ENCODE peak calls at places on chromosomes 16 and 17, in nine cellular contexts. O is mammary epithelial cell; P is fibroblast of the aortic adventitia; S is SJCRH30; R is body of pancreas; D is tibial artery; B is CD8-positive, alpha-beta T cell; T is breast epithelium; L is heart right ventricle. Q is an unnamed sample.

GRCh38 chr16:17397499-17397891 is 73.3 kb downstream of the XYLT1 start:
- DNase-seq in O (no peak), P (peak; percentile 46), S (no peak), R (peak; percentile 57), D (no peak), B (no peak), T (no peak), L (peak; percentile 32), Q (peak; percentile 69)

GRCh38 chr16:27355610-27356009 is 41.8 kb downstream of the IL4R start:
- DNase-seq in O (no peak), P (peak; percentile 32), S (peak; percentile 25), R (peak; percentile 34), D (peak; percentile 78), B (no peak), T (no peak), L (peak; percentile 43), Q (peak; percentile 53)

GRCh38 chr16:89448656-89449055 is 41.7 kb downstream of the ANKRD11 start:
- DNase-seq in O (no peak), P (no peak), S (no peak), R (peak; percentile 73), D (no peak), B (no peak), T (no peak), L (peak; percentile 50), Q (no peak)

GRCh38 chr17:57519199-57519598 is 225.9 kb downstream of the CCDC182 start:
- DNase-seq in O (peak; percentile 17), P (peak; percentile 63), S (peak; percentile 33), R (no peak), D (no peak), B (no peak), T (peak; percentile 23), L (no peak), Q (peak; percentile 19)

GRCh38 chr17:38658741-38659345 is 15.9 kb downstream of the EPOP start:
- DNase-seq in O (no peak), P (no peak), S (no peak), R (no peak), D (peak; percentile 54), B (no peak), T (no peak), L (no peak), Q (no peak)

GRCh38 chr17:35726609-35727460 is 4.6 kb upstream of the RASL10B start:
- DNase-seq in O (peak; percentile 49), P (peak; percentile 77), S (peak; percentile 96), R (peak; percentile 66), D (no peak), B (no peak), T (no peak), L (peak; percentile 41), Q (peak; percentile 91)

GRCh38 chr17:28008526-28008925 is 34.0 kb upstream of the NLK start:
- DNase-seq in O (peak; percentile 60), P (peak; percentile 66), S (peak; percentile 61), R (peak; percentile 78), D (no peak), B (no peak), T (no peak), L (peak; percentile 34), Q (peak; percentile 76)

GRCh38 chr17:48749621-48750553 is 21.3 kb upstream of the HOXB13 start:
- DNase-seq in O (no peak), P (no peak), S (no peak), R (no peak), D (no peak), B (no peak), T (no peak), L (no peak), Q (no peak)

GRCh38 chr17:49217651-49218413 is 7.3 kb downstream of the ABI3 start:
- DNase-seq in O (no peak), P (no peak), S (no peak), R (peak; percentile 16), D (peak; percentile 81), B (peak; percentile 83), T (no peak), L (peak; percentile 53), Q (no peak)

GRCh38 chr16:2720063-2720455 is at the start of gene PRSS27:
- DNase-seq in O (no peak), P (no peak), S (no peak), R (no peak), D (peak; percentile 59), B (no peak), T (peak; percentile 28), L (no peak), Q (no peak)

GRCh38 chr16:86383488-86384262 is 126.7 kb upstream of the FOXF1 start:
- DNase-seq in O (no peak), P (peak; percentile 89), S (no peak), R (peak; percentile 14), D (no peak), B (no peak), T (no peak), L (no peak), Q (peak; percentile 90)

GRCh38 chr16:81723098-81723723 is 55.9 kb upstream of the PLCG2 start:
- DNase-seq in O (peak; percentile 73), P (peak; percentile 88), S (peak; percentile 54), R (peak; percentile 30), D (no peak), B (peak; percentile 58), T (no peak), L (peak; percentile 75), Q (peak; percentile 88)

GRCh38 chr17:72004476-72005331 is 116.1 kb upstream of the SOX9 start:
- DNase-seq in O (no peak), P (no peak), S (no peak), R (no peak), D (no peak), B (no peak), T (no peak), L (no peak), Q (peak; percentile 2)

GRCh38 chr17:27506348-27507218 is 50.3 kb downstream of the KSR1 start:
- DNase-seq in O (no peak), P (no peak), S (peak; percentile 44), R (no peak), D (no peak), B (no peak), T (no peak), L (no peak), Q (peak; percentile 18)

GRCh38 chr16:27632267-27632666 is 82.3 kb downstream of the KATNIP start:
- DNase-seq in O (no peak), P (no peak), S (no peak), R (no peak), D (no peak), B (no peak), T (no peak), L (no peak), Q (no peak)

GRCh38 chr17:27242951-27243350 is 51.0 kb upstream of the WSB1 start:
- DNase-seq in O (no peak), P (no peak), S (no peak), R (no peak), D (no peak), B (no peak), T (no peak), L (no peak), Q (no peak)

GRCh38 chr16:58024673-58025350 is 742 bp upstream of the MMP15 start:
- DNase-seq in O (no peak), P (no peak), S (no peak), R (peak; percentile 81), D (no peak), B (peak; percentile 56), T (no peak), L (no peak), Q (peak; percentile 21)

DNA sequence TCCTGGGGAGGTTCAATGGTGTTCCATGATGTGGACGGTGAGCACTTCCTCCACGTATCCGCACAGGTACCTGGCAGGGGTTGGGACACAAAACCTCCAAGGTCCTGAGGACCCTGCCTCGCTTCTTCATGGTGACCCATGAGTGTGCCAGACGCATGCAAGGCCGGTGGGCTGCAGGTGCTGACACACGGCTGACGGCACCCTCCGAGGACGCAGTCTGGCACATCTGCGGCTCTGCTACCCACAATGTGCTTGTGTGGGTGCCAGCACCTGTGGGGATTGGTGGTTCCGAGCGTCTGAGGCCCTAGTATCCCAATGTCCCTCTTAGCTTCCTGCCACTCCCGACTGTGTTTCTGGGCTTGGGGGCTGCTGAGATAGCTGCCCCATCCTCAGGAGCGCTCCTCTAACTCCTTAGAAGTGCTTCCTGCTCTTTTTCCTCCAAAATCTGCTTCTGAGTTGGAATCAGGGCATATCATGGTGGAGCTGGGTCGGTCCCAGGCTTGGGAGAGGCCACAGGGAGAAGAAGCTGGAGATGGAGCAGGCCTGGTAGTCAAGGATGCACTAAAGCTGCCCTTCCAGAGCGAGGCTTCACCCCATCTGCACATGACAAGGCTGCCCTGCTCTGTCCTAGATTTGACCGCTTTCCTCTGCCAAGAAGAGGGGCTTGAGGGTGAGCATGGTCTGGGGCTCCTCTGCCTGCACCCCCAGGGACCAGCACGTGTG is 1.6 kb downstream of the CYGB start:
- DNase-seq in O (no peak), P (no peak), S (no peak), R (no peak), D (no peak), B (no peak), T (no peak), L (no peak), Q (no peak)
- H3K4me3 ChIP-seq in O (no peak overlapping the region), P (no peak overlapping the region), S (no peak overlapping the region), R (no peak overlapping the region), D (no peak overlapping the region), B (no peak overlapping the region), T (peak overlapping the region; percentile 86), L (no peak overlapping the region), Q (peak overlapping the region; percentile 66)

DNA sequence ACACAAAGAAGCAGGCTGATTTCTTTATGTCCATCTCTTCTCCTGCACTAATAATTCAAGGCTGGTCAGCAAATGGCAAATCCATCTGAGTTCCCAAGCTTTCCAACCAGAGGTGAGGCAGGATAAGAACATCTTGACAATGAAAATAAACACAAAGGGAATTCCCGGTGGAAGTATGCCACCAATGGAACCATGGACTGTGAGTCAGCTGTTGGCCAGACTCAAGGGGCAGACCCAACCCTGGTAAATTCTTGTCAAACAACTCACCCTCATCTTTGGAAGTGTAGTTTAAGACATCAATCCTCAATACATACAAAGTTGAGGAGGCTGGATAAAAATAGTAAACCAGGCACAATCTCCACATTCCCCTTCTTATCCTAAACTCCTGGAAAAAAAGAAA is 74.3 kb upstream of the CES5A start:
- DNase-seq in O (peak; percentile 68), P (peak; percentile 50), S (no peak), R (no peak), D (no peak), B (no peak), T (no peak), L (no peak), Q (no peak)
- H3K4me3 ChIP-seq in O (no peak overlapping the region), P (no peak overlapping the region), S (no peak overlapping the region), R (no peak overlapping the region), D (no peak overlapping the region), B (no peak overlapping the region), T (no peak overlapping the region), L (no peak overlapping the region), Q (no peak overlapping the region)

GRCh38 chr17:31488982-31489294 is 97.5 kb downstream of the RAB11FIP4 start:
- DNase-seq in O (no peak), P (no peak), S (no peak), R (peak; percentile 32), D (no peak), B (no peak), T (no peak), L (no peak), Q (no peak)
- H3K4me3 ChIP-seq in O (peak overlapping the region; percentile 66), P (no peak overlapping the region), S (no peak overlapping the region), R (no peak overlapping the region), D (peak overlapping the region; percentile 65), B (peak overlapping the region; percentile 83), T (peak overlapping the region; percentile 83), L (no peak overlapping the region), Q (no peak overlapping the region)

DNA sequence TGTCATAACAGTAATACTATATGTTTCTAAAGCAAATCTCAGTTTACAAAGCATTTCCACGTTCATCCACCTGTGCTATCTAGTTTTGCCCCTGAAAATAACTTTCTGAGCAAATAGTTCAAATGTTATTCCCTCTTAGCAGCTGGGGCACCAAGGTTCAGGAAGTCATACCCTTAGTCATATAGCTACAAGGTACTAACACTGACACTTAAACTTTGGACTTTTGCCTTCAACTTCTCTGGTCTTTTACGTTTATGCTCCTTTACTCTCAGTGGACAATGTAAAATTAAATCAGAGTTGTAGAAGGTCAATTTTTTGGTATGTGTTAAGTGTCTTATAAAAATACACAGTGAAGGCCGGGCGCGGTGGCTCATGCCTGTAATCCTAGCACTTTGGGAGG is 33.0 kb downstream of the COX11 start:
- DNase-seq in O (no peak), P (no peak), S (no peak), R (no peak), D (no peak), B (no peak), T (no peak), L (no peak), Q (no peak)
- H3K4me3 ChIP-seq in O (no peak overlapping the region), P (no peak overlapping the region), S (no peak overlapping the region), R (no peak overlapping the region), D (no peak overlapping the region), B (no peak overlapping the region), T (no peak overlapping the region), L (no peak overlapping the region), Q (no peak overlapping the region)